ENCODE peak calls at places on chromosomes 6 and 20, in eight cellular contexts. One of them, this sample, is unnamed.

GRCh38 chr6:46983007-46983411 is 59.1 kb downstream of the ADGRF1 start:
- DNase-seq in colonic mucosa: no peak
- DNase-seq in MM.1S: no peak
- DNase-seq in fibroblast of lung: no peak
- DNase-seq in PC-3: peak
- DNase-seq in H9: peak
- DNase-seq in GM23248: peak
- DNase-seq in IMR-90: no peak
- DNase-seq in this sample: no peak

GRCh38 chr20:6588296-6588695 is 179.2 kb upstream of the BMP2 start:
- DNase-seq in GM23248: peak
- DNase-seq in H9: no peak
- DNase-seq in IMR-90: peak
- DNase-seq in colonic mucosa: peak
- DNase-seq in fibroblast of lung: peak
- DNase-seq in MM.1S: no peak
- DNase-seq in PC-3: peak
- DNase-seq in this sample: no peak

GRCh38 chr20:45052698-45053440 is 48.1 kb downstream of the KCNS1 start:
- DNase-seq in IMR-90: peak
- DNase-seq in H9: no peak
- DNase-seq in colonic mucosa: no peak
- DNase-seq in GM23248: peak
- DNase-seq in PC-3: no peak
- DNase-seq in MM.1S: peak
- DNase-seq in fibroblast of lung: peak
- DNase-seq in this sample: no peak

GRCh38 chr6:121614115-121614514 is 178.7 kb downstream of the GJA1 start:
- DNase-seq in IMR-90: no peak
- DNase-seq in GM23248: no peak
- DNase-seq in MM.1S: no peak
- DNase-seq in PC-3: no peak
- DNase-seq in fibroblast of lung: peak
- DNase-seq in H9: no peak
- DNase-seq in colonic mucosa: no peak
- DNase-seq in this sample: no peak

GRCh38 chr6:71260205-71260604 is 28.4 kb upstream of the OGFRL1 start:
- DNase-seq in fibroblast of lung: no peak
- DNase-seq in MM.1S: no peak
- DNase-seq in GM23248: no peak
- DNase-seq in PC-3: no peak
- DNase-seq in H9: no peak
- DNase-seq in IMR-90: no peak
- DNase-seq in colonic mucosa: no peak
- DNase-seq in this sample: no peak

GRCh38 chr6:73558624-73559398 is 38.0 kb upstream of the EEF1A1 start:
- DNase-seq in PC-3: no peak
- DNase-seq in H9: peak
- DNase-seq in IMR-90: no peak
- DNase-seq in fibroblast of lung: no peak
- DNase-seq in MM.1S: no peak
- DNase-seq in GM23248: no peak
- DNase-seq in colonic mucosa: no peak
- DNase-seq in this sample: no peak

GRCh38 chr6:74940211-74940610 is 265.6 kb downstream of the COL12A1 start:
- DNase-seq in GM23248: peak
- DNase-seq in fibroblast of lung: no peak
- DNase-seq in H9: no peak
- DNase-seq in colonic mucosa: no peak
- DNase-seq in PC-3: no peak
- DNase-seq in MM.1S: no peak
- DNase-seq in IMR-90: peak
- DNase-seq in this sample: no peak

GRCh38 chr6:96909826-96910225 is 12.1 kb upstream of the NDUFAF4 start:
- DNase-seq in H9: no peak
- DNase-seq in GM23248: no peak
- DNase-seq in IMR-90: no peak
- DNase-seq in PC-3: no peak
- DNase-seq in colonic mucosa: peak
- DNase-seq in MM.1S: no peak
- DNase-seq in fibroblast of lung: no peak
- DNase-seq in this sample: no peak

GRCh38 chr20:33689973-33690372 is 3.8 kb upstream of the E2F1 start:
- DNase-seq in PC-3: peak
- DNase-seq in H9: no peak
- DNase-seq in colonic mucosa: no peak
- DNase-seq in GM23248: peak
- DNase-seq in IMR-90: peak
- DNase-seq in fibroblast of lung: peak
- DNase-seq in MM.1S: no peak
- DNase-seq in this sample: no peak

GRCh38 chr20:10537850-10538480 is 102.9 kb downstream of the SLX4IP start:
- DNase-seq in PC-3: peak
- DNase-seq in H9: no peak
- DNase-seq in GM23248: peak
- DNase-seq in fibroblast of lung: peak
- DNase-seq in IMR-90: peak
- DNase-seq in MM.1S: no peak
- DNase-seq in colonic mucosa: no peak
- DNase-seq in this sample: no peak

GRCh38 chr6:18507018-18507415 is 119.9 kb downstream of the RNF144B start:
- DNase-seq in colonic mucosa: no peak
- DNase-seq in H9: no peak
- DNase-seq in fibroblast of lung: no peak
- DNase-seq in PC-3: no peak
- DNase-seq in MM.1S: no peak
- DNase-seq in GM23248: no peak
- DNase-seq in IMR-90: no peak
- DNase-seq in this sample: no peak

GRCh38 chr6:135146160-135146920 is 34.8 kb upstream of the MYB start:
- DNase-seq in H9: no peak
- DNase-seq in PC-3: peak
- DNase-seq in fibroblast of lung: no peak
- DNase-seq in GM23248: peak
- DNase-seq in MM.1S: no peak
- DNase-seq in IMR-90: peak
- DNase-seq in colonic mucosa: no peak
- DNase-seq in this sample: no peak

GRCh38 chr6:108739496-108740330 is 108.5 kb upstream of the ARMC2 start:
- DNase-seq in MM.1S: no peak
- DNase-seq in fibroblast of lung: no peak
- DNase-seq in GM23248: no peak
- DNase-seq in PC-3: peak
- DNase-seq in colonic mucosa: no peak
- DNase-seq in H9: no peak
- DNase-seq in IMR-90: no peak
- DNase-seq in this sample: no peak

GRCh38 chr6:88232753-88233152 is 66.6 kb upstream of the CNR1 start:
- DNase-seq in PC-3: no peak
- DNase-seq in H9: no peak
- DNase-seq in MM.1S: no peak
- DNase-seq in IMR-90: no peak
- DNase-seq in fibroblast of lung: no peak
- DNase-seq in colonic mucosa: no peak
- DNase-seq in GM23248: no peak
- DNase-seq in this sample: no peak

GRCh38 chr20:35635652-35636051 is 20.0 kb downstream of the SPAG4 start:
- DNase-seq in H9: no peak
- DNase-seq in IMR-90: no peak
- DNase-seq in GM23248: no peak
- DNase-seq in fibroblast of lung: no peak
- DNase-seq in PC-3: no peak
- DNase-seq in MM.1S: no peak
- DNase-seq in colonic mucosa: no peak
- DNase-seq in this sample: no peak

GRCh38 chr6:129920103-129920798 is 59.1 kb upstream of the TMEM244 start:
- DNase-seq in GM23248: peak
- DNase-seq in fibroblast of lung: no peak
- DNase-seq in colonic mucosa: peak
- DNase-seq in H9: no peak
- DNase-seq in MM.1S: no peak
- DNase-seq in IMR-90: peak
- DNase-seq in PC-3: peak
- DNase-seq in this sample: no peak

GRCh38 chr20:63873477-63873971 is 8.5 kb downstream of the TPD52L2 start:
- DNase-seq in colonic mucosa: no peak
- DNase-seq in IMR-90: peak
- DNase-seq in fibroblast of lung: peak
- DNase-seq in GM23248: peak
- DNase-seq in PC-3: peak
- DNase-seq in H9: no peak
- DNase-seq in MM.1S: no peak
- DNase-seq in this sample: no peak

GRCh38 chr20:57265649-57266250 is 691 bp downstream of the BMP7 start:
- DNase-seq in IMR-90: no peak
- DNase-seq in H9: peak
- DNase-seq in GM23248: no peak
- DNase-seq in PC-3: no peak
- DNase-seq in fibroblast of lung: no peak
- DNase-seq in colonic mucosa: no peak
- DNase-seq in MM.1S: no peak
- DNase-seq in this sample: peak

GRCh38 chr6:87817226-87817625 is 115.2 kb upstream of the AKIRIN2 start:
- DNase-seq in H9: no peak
- DNase-seq in PC-3: no peak
- DNase-seq in GM23248: peak
- DNase-seq in IMR-90: no peak
- DNase-seq in MM.1S: no peak
- DNase-seq in fibroblast of lung: no peak
- DNase-seq in colonic mucosa: no peak
- DNase-seq in this sample: no peak

DNA sequence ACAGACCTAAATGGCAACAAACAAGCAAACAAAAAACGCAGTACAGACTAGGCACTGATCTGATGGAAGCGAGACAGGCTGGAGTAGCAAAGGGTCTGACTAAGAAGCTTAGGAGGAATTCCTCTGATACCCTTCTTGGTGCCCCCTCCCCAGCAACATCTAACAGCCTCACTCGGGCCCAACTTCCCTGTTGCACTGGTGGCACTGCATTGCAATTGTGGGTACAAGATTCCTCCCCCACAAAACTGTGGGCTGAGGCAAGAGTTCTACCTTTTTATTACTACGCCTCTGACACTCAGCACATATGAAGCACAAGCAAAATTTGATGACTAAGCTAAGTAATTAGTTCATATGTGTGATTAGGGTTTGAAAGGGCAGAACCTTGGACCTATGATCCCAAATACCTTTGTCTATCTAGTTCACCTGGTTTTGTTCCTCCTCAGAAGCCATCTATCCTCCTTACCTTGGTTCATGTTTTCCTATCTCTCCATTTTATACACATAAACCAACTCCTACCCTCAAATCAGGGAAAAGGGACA is 83.5 kb downstream of the ZHX3 start:
- DNase-seq in GM23248: peak
- DNase-seq in H9: no peak
- DNase-seq in fibroblast of lung: no peak
- DNase-seq in MM.1S: no peak
- DNase-seq in colonic mucosa: no peak
- DNase-seq in PC-3: no peak
- DNase-seq in IMR-90: no peak
- DNase-seq in this sample: no peak
- H3K9ac ChIP-seq in GM23248: peak
- H3K9ac ChIP-seq in H9: no peak
- H3K9ac ChIP-seq in fibroblast of lung: no peak
- H3K9ac ChIP-seq in MM.1S: no peak
- H3K9ac ChIP-seq in colonic mucosa: no peak
- H3K9ac ChIP-seq in PC-3: no peak
- H3K9ac ChIP-seq in IMR-90: no peak
- H3K9ac ChIP-seq in this sample: no peak

DNA sequence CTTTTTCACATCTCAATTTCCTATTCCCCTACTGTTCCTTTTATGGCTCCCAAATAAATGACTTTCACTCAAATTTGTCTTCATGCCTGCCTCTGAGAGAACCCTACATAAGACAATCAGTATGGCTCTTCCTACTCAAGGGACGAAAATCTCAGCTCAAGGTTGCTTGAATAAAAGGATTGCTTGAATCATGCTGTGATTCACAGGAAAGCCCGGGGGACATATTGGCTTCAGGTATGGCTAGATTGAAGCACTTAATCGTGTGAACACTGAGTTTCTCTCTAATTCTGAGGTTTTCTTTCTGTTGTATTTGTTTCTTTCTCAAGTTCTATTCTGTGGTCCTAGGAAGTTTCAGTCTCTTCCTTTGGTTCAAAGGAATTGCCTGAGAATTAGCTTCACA is 140.3 kb upstream of the SULF2 start:
- DNase-seq in H9: no peak
- DNase-seq in GM23248: no peak
- DNase-seq in PC-3: peak
- DNase-seq in fibroblast of lung: no peak
- DNase-seq in IMR-90: no peak
- DNase-seq in MM.1S: no peak
- DNase-seq in colonic mucosa: no peak
- DNase-seq in this sample: no peak
- H3K9ac ChIP-seq in H9: no peak
- H3K9ac ChIP-seq in GM23248: no peak
- H3K9ac ChIP-seq in PC-3: peak
- H3K9ac ChIP-seq in fibroblast of lung: no peak
- H3K9ac ChIP-seq in IMR-90: no peak
- H3K9ac ChIP-seq in MM.1S: no peak
- H3K9ac ChIP-seq in colonic mucosa: no peak
- H3K9ac ChIP-seq in this sample: no peak

GRCh38 chr20:48826064-48826463 is 1.7 kb downstream of the PREX1 start:
- DNase-seq in colonic mucosa: no peak
- DNase-seq in fibroblast of lung: no peak
- DNase-seq in MM.1S: no peak
- DNase-seq in GM23248: no peak
- DNase-seq in PC-3: no peak
- DNase-seq in IMR-90: no peak
- DNase-seq in H9: peak
- DNase-seq in this sample: no peak
- H3K9ac ChIP-seq in colonic mucosa: peak
- H3K9ac ChIP-seq in fibroblast of lung: no peak
- H3K9ac ChIP-seq in MM.1S: no peak
- H3K9ac ChIP-seq in GM23248: no peak
- H3K9ac ChIP-seq in PC-3: no peak
- H3K9ac ChIP-seq in IMR-90: no peak
- H3K9ac ChIP-seq in H9: no peak
- H3K9ac ChIP-seq in this sample: no peak

GRCh38 chr20:30281584-30282197 is 975.8 kb upstream of the DEFB115 start:
- DNase-seq in fibroblast of lung: no peak
- DNase-seq in GM23248: peak
- DNase-seq in PC-3: no peak
- DNase-seq in H9: no peak
- DNase-seq in IMR-90: no peak
- DNase-seq in MM.1S: no peak
- DNase-seq in colonic mucosa: no peak
- DNase-seq in this sample: no peak

GRCh38 chr20:30286157-30286556 is 971.3 kb upstream of the DEFB115 start:
- DNase-seq in GM23248: no peak
- DNase-seq in MM.1S: no peak
- DNase-seq in IMR-90: no peak
- DNase-seq in H9: no peak
- DNase-seq in PC-3: no peak
- DNase-seq in colonic mucosa: no peak
- DNase-seq in fibroblast of lung: peak
- DNase-seq in this sample: no peak

DNA sequence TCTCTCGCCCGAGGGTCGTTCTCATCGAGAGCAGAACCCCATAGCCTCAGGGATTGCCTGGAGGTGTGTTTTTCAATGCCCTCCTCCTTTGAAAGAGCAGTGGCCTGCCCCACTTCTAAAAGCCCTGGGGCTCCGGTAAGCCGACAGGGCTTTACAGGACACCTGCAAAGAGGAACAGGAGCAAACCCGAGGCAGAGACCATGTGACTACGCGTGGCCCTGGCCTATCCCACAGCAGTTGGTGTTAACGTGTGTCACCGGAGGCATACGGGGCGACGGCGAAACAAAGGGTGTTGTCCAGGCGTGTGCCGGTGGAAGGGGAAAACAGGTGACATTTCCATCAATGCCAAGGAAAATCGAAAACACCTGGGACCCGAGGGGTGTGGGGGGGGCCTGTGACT is 972.9 kb upstream of the DEFB115 start:
- DNase-seq in MM.1S: no peak
- DNase-seq in IMR-90: no peak
- DNase-seq in PC-3: no peak
- DNase-seq in GM23248: no peak
- DNase-seq in fibroblast of lung: no peak
- DNase-seq in colonic mucosa: no peak
- DNase-seq in H9: no peak
- DNase-seq in this sample: no peak
- H3K9ac ChIP-seq in MM.1S: no peak
- H3K9ac ChIP-seq in IMR-90: no peak
- H3K9ac ChIP-seq in PC-3: no peak
- H3K9ac ChIP-seq in GM23248: peak
- H3K9ac ChIP-seq in fibroblast of lung: no peak
- H3K9ac ChIP-seq in colonic mucosa: no peak
- H3K9ac ChIP-seq in H9: no peak
- H3K9ac ChIP-seq in this sample: peak

This sample was measured in kidney.